ENCODE peak calls at places on chromosomes 2 and 18, in four cellular contexts. N is mucosa of descending colon; R is stimulated activated CD8-positive, alpha-beta memory T cell treated with anti-CD3 and anti-CD28 coated beads, Interleukin-7, amount 100 ng/mL, for 24 hours; F is EL. L is an unnamed sample.

GRCh38 chr18:63683152-63683551 is 19.6 kb upstream of the SERPINB11 start:
- DNase-seq in N (no peak), R (no peak), F (peak), L (peak)

GRCh38 chr2:25301453-25302352 is 40.0 kb downstream of the DNMT3A start:
- DNase-seq in N (no peak), R (no peak), F (peak), L (no peak)

GRCh38 chr2:36770542-36771287 is 74.2 kb downstream of the VIT start:
- DNase-seq in N (peak), R (peak), F (peak), L (no peak)

GRCh38 chr2:847669-848068 is 103.0 kb upstream of the SNTG2 start:
- DNase-seq in N (no peak), R (no peak), F (no peak), L (no peak)

GRCh38 chr2:232438951-232439757 is 16.8 kb upstream of the ALPI start:
- DNase-seq in N (no peak), R (peak), F (no peak), L (no peak)

GRCh38 chr2:27652341-27652740 is 11.1 kb downstream of the SUPT7L start:
- DNase-seq in N (no peak), R (no peak), F (no peak), L (no peak)

GRCh38 chr2:196238836-196239380 is 67.5 kb upstream of the STK17B start:
- DNase-seq in N (no peak), R (no peak), F (no peak), L (no peak)

GRCh38 chr2:217362290-217362689 is 502.4 kb upstream of the TNP1 start:
- DNase-seq in N (no peak), R (no peak), F (no peak), L (no peak)

GRCh38 chr2:37982147-37982582 is 57.1 kb downstream of the RMDN2 start:
- DNase-seq in N (peak), R (peak), F (peak), L (no peak)

GRCh38 chr2:38454081-38454480 is 77.0 kb upstream of the ATL2 start:
- DNase-seq in N (no peak), R (no peak), F (no peak), L (no peak)

GRCh38 chr2:173353556-173353955 is 1.1 kb upstream of the CDCA7 start:
- DNase-seq in N (no peak), R (no peak), F (no peak), L (no peak)

GRCh38 chr2:152126664-152127063 is 27.8 kb upstream of the CACNB4 start:
- DNase-seq in N (no peak), R (no peak), F (no peak), L (no peak)

GRCh38 chr2:9707008-9707407 is 76.2 kb upstream of the YWHAQ start:
- DNase-seq in N (no peak), R (no peak), F (no peak), L (no peak)

GRCh38 chr2:168649562-168649961 is 152.9 kb upstream of the NOSTRIN start:
- DNase-seq in N (no peak), R (no peak), F (no peak), L (no peak)

GRCh38 chr18:80247403-80247916 is at the start of gene PARD6G:
- DNase-seq in N (peak), R (peak), F (peak), L (no peak)

GRCh38 chr2:70732736-70733427 is 35.1 kb downstream of the ADD2 start:
- DNase-seq in N (no peak), R (no peak), F (no peak), L (no peak)

GRCh38 chr18:63979409-63979908 is 9.6 kb downstream of the SERPINB8 start:
- DNase-seq in N (no peak), R (no peak), F (peak), L (no peak)

GRCh38 chr2:180707867-180708205 is 272.6 kb upstream of the UBE2E3 start:
- DNase-seq in N (no peak), R (no peak), F (peak), L (peak)

GRCh38 chr18:46464926-46465655 is 191.9 kb downstream of the LOXHD1 start:
- DNase-seq in N (no peak), R (no peak), F (no peak), L (no peak)

GRCh38 chr2:126720031-126720368 is 64.0 kb downstream of the GYPC start:
- DNase-seq in N (no peak), R (no peak), F (peak), L (no peak)

GRCh38 chr2:141929331-141930252 is 201.2 kb downstream of the LRP1B start:
- DNase-seq in N (no peak), R (no peak), F (no peak), L (no peak)

GRCh38 chr2:237673130-237673921 is 45.9 kb downstream of the LRRFIP1 start:
- DNase-seq in N (peak), R (peak), F (no peak), L (no peak)

GRCh38 chr2:121828281-121828731 is 72.9 kb downstream of the TSN start:
- DNase-seq in N (no peak), R (no peak), F (no peak), L (peak)

L was measured in epithelial cell of proximal tubule.